ENCODE peak calls at places on chromosomes 7 and 10, in eight cellular contexts. L is activated CD4-positive, alpha-beta T cell treated with anti-CD3 and anti-CD28 coated beads, Interleukin-2, amount 10 ng/mL, durations not matched to agents 24 days and 14 days; W is mesothelial cell of epicardium; R is nucleus accumbens; X is endothelial cell; C is stimulated activated CD4-positive, alpha-beta T cell treated with anti-CD3 and anti-CD28 coated beads, Interleukin-2, amount 100 ng/mL, for 48 hours; N is midbrain; P is brain microvascular endothelial cell. G is an unnamed sample.

GRCh38 chr7:27251136-27251512 is 8.5 kb downstream of the EVX1 start:
- DNase-seq in W (no peak), N (no peak), X (no peak), C (no peak), P (no peak), L (no peak), R (no peak), G (no peak)

GRCh38 chr10:48470893-48471805 is 133.7 kb downstream of the ARHGAP22 start:
- DNase-seq in W (peak), R (no peak), X (no peak), C (no peak), L (no peak), P (peak), N (no peak), G (no peak)

GRCh38 chr7:126486806-126487205 is 765.9 kb downstream of the GRM8 start:
- DNase-seq in L (no peak), R (no peak), X (no peak), C (no peak), N (no peak), P (no peak), W (no peak), G (no peak)

GRCh38 chr10:843703-844102 is 87.8 kb downstream of the LARP4B start:
- DNase-seq in P (no peak), R (no peak), N (no peak), C (no peak), W (no peak), X (no peak), L (no peak), G (no peak)

GRCh38 chr10:776772-777171 is 87.3 kb upstream of the DIP2C start:
- DNase-seq in N (no peak), R (no peak), P (no peak), X (no peak), C (no peak), L (peak), W (no peak), G (no peak)

GRCh38 chr10:13840036-13840435 is 253.3 kb downstream of the PRPF18 start:
- DNase-seq in N (no peak), P (no peak), X (no peak), L (no peak), C (no peak), W (no peak), R (no peak), G (no peak)

GRCh38 chr7:42348627-42349026 is 111.6 kb upstream of the GLI3 start:
- DNase-seq in X (no peak), L (no peak), R (no peak), W (no peak), P (no peak), C (no peak), N (no peak), G (no peak)

GRCh38 chr10:72694476-72695369 is 2.8 kb downstream of the MCU start:
- DNase-seq in N (peak), L (peak), R (no peak), C (no peak), P (no peak), X (peak), W (no peak), G (no peak)

GRCh38 chr10:22573820-22574569 is 140.4 kb downstream of the PIP4K2A start:
- DNase-seq in P (no peak), N (no peak), C (no peak), W (no peak), R (no peak), L (no peak), X (peak), G (no peak)

GRCh38 chr10:113661332-113661731 is 2.5 kb downstream of the NRAP start:
- DNase-seq in R (no peak), L (no peak), W (no peak), P (no peak), N (no peak), X (no peak), C (no peak), G (no peak)

GRCh38 chr7:494261-494687 is 25.4 kb downstream of the PDGFA start:
- DNase-seq in N (no peak), R (no peak), W (no peak), L (no peak), P (no peak), C (no peak), X (no peak), G (peak)

GRCh38 chr10:128178319-128178937 is 52.2 kb upstream of the MKI67 start:
- DNase-seq in R (no peak), C (peak), X (peak), N (no peak), W (no peak), P (peak), L (peak), G (no peak)

GRCh38 chr10:96645191-96645721 is 58.4 kb upstream of the TM9SF3 start:
- DNase-seq in N (no peak), P (no peak), X (no peak), L (no peak), W (no peak), R (no peak), C (no peak), G (no peak)

GRCh38 chr7:76262683-76263402 is 39.6 kb upstream of the HSPB1 start:
- DNase-seq in R (no peak), P (peak), C (peak), L (peak), X (peak), W (peak), N (peak), G (no peak)

GRCh38 chr10:99654791-99655190 is 4.5 kb upstream of the ENTPD7 start:
- DNase-seq in C (no peak), P (no peak), N (no peak), X (no peak), R (no peak), W (no peak), L (no peak), G (no peak)